ENCODE peak calls at places on chromosomes 6 and 20, in four cellular contexts. One of them, this sample, is unnamed.

GRCh38 chr6:2633763-2634150 is 117.0 kb downstream of the MYLK4 start:
- DNase-seq in A549: no peak
- DNase-seq in transverse colon: no peak
- DNase-seq in sigmoid colon: no peak
- DNase-seq in this sample: no peak

GRCh38 chr6:43264599-43264998 is 21.3 kb downstream of the TTBK1 start:
- DNase-seq in transverse colon: no peak
- DNase-seq in sigmoid colon: no peak
- DNase-seq in A549: no peak
- DNase-seq in this sample: no peak

GRCh38 chr6:32432050-32432450 is 7.6 kb upstream of the HLA-DRA start:
- DNase-seq in transverse colon: no peak
- DNase-seq in sigmoid colon: no peak
- DNase-seq in A549: peak
- DNase-seq in this sample: no peak

GRCh38 chr20:37475258-37475657 is 45.8 kb upstream of the NNAT start:
- DNase-seq in transverse colon: no peak
- DNase-seq in sigmoid colon: peak
- DNase-seq in A549: no peak
- DNase-seq in this sample: no peak

GRCh38 chr20:47007826-47008655 is 113.4 kb downstream of the EYA2 start:
- DNase-seq in transverse colon: no peak
- DNase-seq in sigmoid colon: no peak
- DNase-seq in A549: no peak
- DNase-seq in this sample: no peak

GRCh38 chr6:75326557-75327258 is 42.1 kb upstream of the TMEM30A start:
- DNase-seq in A549: peak
- DNase-seq in transverse colon: no peak
- DNase-seq in sigmoid colon: no peak
- DNase-seq in this sample: no peak

GRCh38 chr6:150159757-150160156 is 16.9 kb downstream of the PPP1R14C start:
- DNase-seq in sigmoid colon: no peak
- DNase-seq in A549: no peak
- DNase-seq in transverse colon: no peak
- DNase-seq in this sample: no peak

GRCh38 chr20:9467995-9468394 is 46.4 kb upstream of the LAMP5 start:
- DNase-seq in transverse colon: no peak
- DNase-seq in sigmoid colon: no peak
- DNase-seq in A549: peak
- DNase-seq in this sample: no peak

GRCh38 chr6:21538186-21538798 is 55.3 kb upstream of the SOX4 start:
- DNase-seq in A549: no peak
- DNase-seq in transverse colon: no peak
- DNase-seq in sigmoid colon: no peak
- DNase-seq in this sample: no peak

GRCh38 chr6:153231048-153231635 is 100.1 kb upstream of the RGS17 start:
- DNase-seq in A549: peak
- DNase-seq in transverse colon: peak
- DNase-seq in sigmoid colon: no peak
- DNase-seq in this sample: no peak

GRCh38 chr20:46010491-46011405 is 2.0 kb downstream of the MMP9 start:
- DNase-seq in transverse colon: no peak
- DNase-seq in A549: no peak
- DNase-seq in sigmoid colon: no peak
- DNase-seq in this sample: no peak

GRCh38 chr6:105526198-105526872 is 123.5 kb upstream of the PREP start:
- DNase-seq in A549: no peak
- DNase-seq in sigmoid colon: no peak
- DNase-seq in transverse colon: no peak
- DNase-seq in this sample: no peak

GRCh38 chr20:32731882-32732266 is 11.4 kb downstream of the COMMD7 start:
- DNase-seq in sigmoid colon: no peak
- DNase-seq in A549: no peak
- DNase-seq in transverse colon: no peak
- DNase-seq in this sample: no peak

GRCh38 chr6:106083618-106084017 is 2.5 kb upstream of the PRDM1 start:
- DNase-seq in A549: no peak
- DNase-seq in transverse colon: no peak
- DNase-seq in sigmoid colon: no peak
- DNase-seq in this sample: peak

GRCh38 chr6:167827588-167828324 is 1.0 kb downstream of the AFDN start:
- DNase-seq in transverse colon: peak
- DNase-seq in A549: no peak
- DNase-seq in sigmoid colon: peak
- DNase-seq in this sample: no peak

GRCh38 chr6:165855856-165856255 is 192.8 kb upstream of the PDE10A start:
- DNase-seq in transverse colon: no peak
- DNase-seq in A549: no peak
- DNase-seq in sigmoid colon: no peak
- DNase-seq in this sample: peak

GRCh38 chr20:56628873-56629463 is at the start of gene TFAP2C:
- DNase-seq in transverse colon: peak
- DNase-seq in A549: peak
- DNase-seq in sigmoid colon: peak
- DNase-seq in this sample: no peak
- TF ChIP-seq POLR2A in transverse colon: peak
- TF ChIP-seq POLR2A in A549: peak
- TF ChIP-seq POLR2A in sigmoid colon: peak
- TF ChIP-seq POLR2A in this sample: no peak

GRCh38 chr20:24450646-24451376 is 18.6 kb upstream of the SYNDIG1 start:
- DNase-seq in A549: no peak
- DNase-seq in sigmoid colon: no peak
- DNase-seq in transverse colon: no peak
- DNase-seq in this sample: no peak
- TF ChIP-seq EP300 in A549: no peak
- TF ChIP-seq EP300 in sigmoid colon: no peak
- TF ChIP-seq EP300 in transverse colon: no peak
- TF ChIP-seq EP300 in this sample: no peak

DNA sequence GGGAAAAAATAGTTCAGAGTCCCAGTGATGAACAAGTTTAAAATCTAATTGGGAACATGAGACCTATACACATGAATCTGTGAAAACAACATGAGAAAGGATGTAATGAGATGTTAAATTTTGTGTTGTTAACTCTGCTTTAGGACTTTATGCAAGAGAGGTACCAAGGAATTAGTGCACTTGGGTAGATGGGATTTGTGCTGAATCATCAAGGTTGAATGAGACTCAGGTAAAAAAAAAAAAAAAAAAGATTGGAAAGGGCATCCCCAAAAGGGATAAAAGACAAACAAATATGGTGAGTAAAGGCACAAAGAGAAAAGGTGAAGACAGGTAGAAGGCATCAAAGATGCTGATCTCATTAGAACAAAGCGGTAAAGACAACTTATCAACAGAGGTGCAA is 644.4 kb downstream of the CBLN4 start:
- DNase-seq in sigmoid colon: no peak
- DNase-seq in A549: no peak
- DNase-seq in transverse colon: no peak
- DNase-seq in this sample: no peak
- TF ChIP-seq POLR2A in sigmoid colon: no peak
- TF ChIP-seq POLR2A in A549: no peak
- TF ChIP-seq POLR2A in transverse colon: no peak
- TF ChIP-seq POLR2A in this sample: no peak

DNA sequence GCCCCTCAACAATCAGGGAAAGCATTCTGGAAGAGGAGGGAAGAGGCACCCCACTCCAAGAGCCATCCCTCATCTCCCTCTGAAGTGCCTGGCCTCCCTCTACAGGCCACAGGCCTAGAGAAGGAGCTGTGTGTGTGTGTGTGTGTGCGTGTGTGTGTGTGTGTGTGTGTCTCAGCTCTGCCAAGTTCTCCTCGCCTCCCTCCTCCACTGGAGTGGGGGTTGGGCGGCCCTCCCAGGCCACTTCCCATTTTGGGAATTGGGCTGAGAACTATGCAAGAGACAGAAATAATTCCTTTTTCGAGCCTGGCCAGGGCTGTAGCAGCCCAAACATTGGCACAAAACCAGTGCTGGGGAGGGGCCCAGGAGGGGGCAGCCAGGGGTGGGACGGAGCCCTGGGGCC is 35.7 kb downstream of the KCNB1 start:
- DNase-seq in sigmoid colon: peak
- DNase-seq in A549: no peak
- DNase-seq in transverse colon: peak
- DNase-seq in this sample: peak
- TF ChIP-seq EP300 in sigmoid colon: peak
- TF ChIP-seq EP300 in A549: no peak
- TF ChIP-seq EP300 in transverse colon: no peak
- TF ChIP-seq EP300 in this sample: peak

DNA sequence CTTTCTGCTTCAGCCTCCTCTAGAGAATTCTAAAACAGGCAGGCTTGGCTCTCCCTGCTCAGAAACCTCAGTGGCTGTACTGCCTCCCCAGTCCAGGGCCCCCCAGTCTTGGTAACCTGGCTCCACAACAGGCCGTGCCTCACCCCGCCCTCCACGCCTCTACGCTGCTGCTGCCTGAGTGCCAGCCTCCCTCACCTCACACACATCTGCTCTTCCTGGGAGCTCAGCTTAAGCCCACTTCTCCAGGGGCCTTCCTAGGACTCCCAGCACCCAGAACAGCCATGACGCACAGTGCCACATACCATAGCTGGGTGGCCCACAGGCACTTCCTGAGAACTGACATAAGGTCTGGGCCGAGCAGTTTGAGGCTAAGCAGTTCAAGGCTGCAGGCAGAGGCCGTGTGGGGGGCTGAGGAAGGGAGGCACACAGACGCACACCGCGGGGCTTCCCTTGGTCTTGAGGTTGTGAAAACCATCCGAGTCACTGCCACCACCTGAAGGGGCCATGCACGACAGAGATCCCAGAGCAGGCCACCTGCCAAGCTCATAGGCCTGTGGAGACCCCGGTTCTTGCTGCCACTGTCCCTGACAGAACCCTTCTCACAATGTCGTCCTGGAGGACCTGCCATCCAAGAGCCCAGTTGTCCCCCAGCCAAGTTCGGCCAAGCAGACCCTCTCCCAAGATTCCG is 42.6 kb downstream of the DSTN start:
- DNase-seq in sigmoid colon: peak
- DNase-seq in A549: no peak
- DNase-seq in transverse colon: peak
- DNase-seq in this sample: peak
- TF ChIP-seq POLR2A in sigmoid colon: peak
- TF ChIP-seq POLR2A in A549: no peak
- TF ChIP-seq POLR2A in transverse colon: peak
- TF ChIP-seq POLR2A in this sample: no peak

GRCh38 chr6:132863895-132864294 is 49.5 kb downstream of the RPS12 start:
- DNase-seq in transverse colon: no peak
- DNase-seq in sigmoid colon: no peak
- DNase-seq in A549: no peak
- DNase-seq in this sample: no peak

GRCh38 chr6:132865364-132865763 is 51.0 kb downstream of the RPS12 start:
- DNase-seq in sigmoid colon: no peak
- DNase-seq in A549: no peak
- DNase-seq in transverse colon: no peak
- DNase-seq in this sample: no peak

GRCh38 chr6:132868057-132868456 is 53.7 kb downstream of the RPS12 start:
- DNase-seq in sigmoid colon: no peak
- DNase-seq in A549: no peak
- DNase-seq in transverse colon: no peak
- DNase-seq in this sample: no peak

GRCh38 chr6:132872923-132873322 is 58.6 kb downstream of the RPS12 start:
- DNase-seq in sigmoid colon: no peak
- DNase-seq in transverse colon: no peak
- DNase-seq in A549: no peak
- DNase-seq in this sample: no peak

DNA sequence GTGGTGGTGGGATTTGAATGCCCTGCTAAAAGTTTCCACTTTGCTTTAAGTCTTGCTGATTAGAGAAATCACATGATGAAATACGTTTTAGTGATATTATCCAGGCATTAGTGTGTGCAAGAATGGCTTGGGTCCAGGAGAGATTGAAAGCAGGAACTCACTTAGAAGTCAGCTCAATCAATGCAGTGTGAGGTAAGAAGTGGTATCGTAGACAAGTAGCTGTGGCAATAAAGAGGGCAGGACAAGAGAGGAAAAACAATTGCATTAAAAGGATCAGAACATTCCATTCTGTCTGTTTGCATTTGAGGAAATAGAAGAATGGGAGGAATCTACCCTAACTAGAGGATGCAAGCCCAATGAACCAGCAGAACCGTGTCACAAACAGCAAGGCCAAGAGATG is 52.7 kb downstream of the RPS12 start:
- DNase-seq in A549: no peak
- DNase-seq in transverse colon: no peak
- DNase-seq in sigmoid colon: no peak
- DNase-seq in this sample: no peak
- TF ChIP-seq EP300 in A549: no peak
- TF ChIP-seq EP300 in transverse colon: no peak
- TF ChIP-seq EP300 in sigmoid colon: no peak
- TF ChIP-seq EP300 in this sample: no peak

GRCh38 chr20:63974402-63975200 is 4.8 kb downstream of the SAMD10 start:
- DNase-seq in transverse colon: no peak
- DNase-seq in A549: no peak
- DNase-seq in sigmoid colon: peak
- DNase-seq in this sample: no peak

GRCh38 chr20:63977392-63978276 is 1.8 kb downstream of the SAMD10 start:
- DNase-seq in transverse colon: no peak
- DNase-seq in A549: no peak
- DNase-seq in sigmoid colon: peak
- DNase-seq in this sample: no peak

GRCh38 chr20:63979221-63979548 is 257 bp downstream of the SAMD10 start:
- DNase-seq in sigmoid colon: no peak
- DNase-seq in transverse colon: no peak
- DNase-seq in A549: no peak
- DNase-seq in this sample: no peak

GRCh38 chr20:63978319-63979220 is 872 bp downstream of the SAMD10 start:
- DNase-seq in sigmoid colon: peak
- DNase-seq in A549: no peak
- DNase-seq in transverse colon: peak
- DNase-seq in this sample: no peak

DNA sequence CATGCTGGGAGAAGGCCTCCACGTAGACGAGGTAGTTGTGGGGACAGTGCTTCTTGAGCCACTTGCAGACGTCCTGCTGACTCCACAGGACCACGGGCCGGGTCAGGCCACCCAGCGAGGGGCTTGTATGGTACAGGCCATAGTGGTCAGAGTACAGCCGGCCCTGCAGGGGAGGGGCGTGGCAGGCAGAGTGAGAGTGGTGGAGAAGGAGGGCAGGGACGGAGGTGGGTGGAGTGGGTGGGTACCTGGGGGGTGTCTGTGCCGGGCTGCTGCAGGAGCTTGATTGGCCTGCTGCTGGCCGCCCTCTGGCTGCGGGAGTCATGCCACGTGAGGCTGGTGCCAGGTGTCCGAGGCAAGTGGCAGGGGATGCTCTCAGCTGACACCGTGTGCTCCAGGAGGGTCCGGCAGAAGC is 2.5 kb downstream of the SAMD10 start:
- DNase-seq in sigmoid colon: peak
- DNase-seq in transverse colon: no peak
- DNase-seq in A549: no peak
- DNase-seq in this sample: no peak
- TF ChIP-seq POLR2A in sigmoid colon: no peak
- TF ChIP-seq POLR2A in transverse colon: no peak
- TF ChIP-seq POLR2A in A549: no peak
- TF ChIP-seq POLR2A in this sample: no peak

GRCh38 chr6:25173951-25174474 is 105.2 kb upstream of the CARMIL1 start:
- DNase-seq in sigmoid colon: no peak
- DNase-seq in transverse colon: no peak
- DNase-seq in A549: peak
- DNase-seq in this sample: no peak
- TF ChIP-seq EP300 in sigmoid colon: no peak
- TF ChIP-seq EP300 in transverse colon: no peak
- TF ChIP-seq EP300 in A549: no peak
- TF ChIP-seq EP300 in this sample: no peak